ENCODE peak calls at places on chromosomes 3 and 15, in ten cellular contexts. J is NCI-H1092 treated with DMSO at 0.1 percent for 48 hours; C is RPMI7951; P is effector CD4-positive, alpha-beta T cell; V is pons; K is GM12865; R is skeletal muscle cell; H is SK-N-MC; O is fibroblast of pulmonary artery; U is NCI-H510A treated with DMSO at 0.1 percent for 48 hours. I is an unnamed sample.

GRCh38 chr15:33068531-33068990 is 126.0 kb downstream of the FMN1 start:
- DNase-seq in R (no peak), P (no peak), C (peak; percentile 85), V (no peak), U (peak; percentile 47), O (no peak), J (peak; percentile 20), K (no peak), H (peak; percentile 16), I (peak; percentile 41)

GRCh38 chr3:44509985-44510360 is 32.5 kb upstream of the ZNF445 start:
- DNase-seq in H (no peak), P (no peak), R (no peak), O (peak; percentile 20), C (peak; percentile 11), K (peak; percentile 57), V (peak; percentile 30), U (peak; percentile 7), J (no peak), I (no peak)

GRCh38 chr15:69647160-69647513 is 194.5 kb downstream of the RPLP1 start:
- DNase-seq in C (no peak), V (no peak), P (no peak), H (no peak), R (no peak), U (no peak), O (no peak), J (no peak), K (no peak), I (no peak)

GRCh38 chr3:170301404-170301803 is 56.1 kb upstream of the SKIL start:
- DNase-seq in U (no peak), V (no peak), P (no peak), O (peak; percentile 71), K (no peak), H (no peak), R (no peak), C (no peak), J (no peak), I (no peak)

GRCh38 chr15:60299452-60300047 is 98.2 kb downstream of the ANXA2 start:
- DNase-seq in R (no peak), C (peak; percentile 51), J (peak; percentile 96), K (no peak), U (peak; percentile 97), P (no peak), V (peak; percentile 19), H (peak; percentile 95), O (peak; percentile 2), I (peak; percentile 29)

GRCh38 chr15:77026501-77027110 is 31.7 kb downstream of the PSTPIP1 start:
- DNase-seq in O (no peak), J (no peak), C (no peak), V (no peak), H (no peak), U (no peak), P (no peak), K (no peak), R (no peak), I (peak; percentile 19)

GRCh38 chr15:66387176-66388056 is 704 bp downstream of the MAP2K1 start:
- DNase-seq in O (peak; percentile 64), U (peak; percentile 16), V (peak; percentile 19), J (peak; percentile 28), K (peak; percentile 70), P (peak; percentile 63), R (no peak), H (no peak), C (peak; percentile 78), I (peak; percentile 78)

GRCh38 chr15:57153140-57153539 is 223.2 kb upstream of the CGNL1 start:
- DNase-seq in V (no peak), P (no peak), C (peak; percentile 56), H (no peak), R (no peak), J (no peak), U (no peak), O (peak; percentile 94), K (peak; percentile 72), I (no peak)

GRCh38 chr3:197539651-197540051 is 16.1 kb downstream of the BDH1 start:
- DNase-seq in R (no peak), C (no peak), O (no peak), H (no peak), K (no peak), P (no peak), J (no peak), V (no peak), U (peak; percentile 97), I (no peak)

GRCh38 chr15:90419738-90420487 is 31.9 kb downstream of the IQGAP1 start:
- DNase-seq in O (peak; percentile 77), P (no peak), R (peak; percentile 71), V (no peak), U (no peak), H (no peak), J (no peak), K (peak; percentile 57), C (peak; percentile 82), I (no peak)

GRCh38 chr3:184560992-184561328 is 625 bp upstream of the EPHB3 start:
- DNase-seq in J (no peak), H (no peak), P (no peak), C (no peak), R (peak; percentile 36), O (no peak), K (no peak), U (no peak), V (no peak), I (no peak)

GRCh38 chr3:185825639-185826481 is 1.0 kb upstream of the IGF2BP2 start:
- DNase-seq in C (peak; percentile 32), U (peak; percentile 32), K (peak; percentile 76), H (no peak), V (no peak), J (no peak), O (peak; percentile 68), R (no peak), P (no peak), I (peak; percentile 56)

GRCh38 chr3:62201438-62202035 is 171.8 kb downstream of the FEZF2 start:
- DNase-seq in V (peak; percentile 50), H (no peak), U (peak; percentile 6), K (peak; percentile 28), C (peak; percentile 40), J (peak; percentile 14), P (no peak), O (peak; percentile 68), R (no peak), I (no peak)

GRCh38 chr3:134796313-134797079 is 1.4 kb downstream of the EPHB1 start:
- DNase-seq in O (no peak), K (no peak), R (no peak), H (no peak), J (peak; percentile 36), V (no peak), P (no peak), U (no peak), C (peak; percentile 41), I (peak; percentile 35)

GRCh38 chr15:59274126-59274970 is 67.7 kb downstream of the LDHAL6B start:
- DNase-seq in U (no peak), C (peak; percentile 87), O (peak; percentile 71), V (no peak), K (peak; percentile 47), R (peak; percentile 20), P (no peak), H (no peak), J (no peak), I (no peak)

GRCh38 chr3:25542571-25543039 is 114.5 kb downstream of the RARB start:
- DNase-seq in H (no peak), K (no peak), U (peak; percentile 67), V (no peak), P (no peak), C (no peak), O (peak; percentile 37), J (no peak), R (peak; percentile 24), I (no peak)

GRCh38 chr15:97672586-97672985 is 287.9 kb upstream of the ARRDC4 start:
- DNase-seq in O (no peak), V (no peak), R (no peak), P (no peak), J (no peak), U (no peak), K (no peak), H (no peak), C (no peak), I (no peak)

GRCh38 chr15:27017168-27017809 is 46.3 kb downstream of the GABRG3 start:
- DNase-seq in U (peak; percentile 79), P (no peak), O (peak; percentile 66), H (peak; percentile 32), K (peak; percentile 24), R (peak; percentile 6), C (peak; percentile 35), V (peak; percentile 75), J (peak; percentile 79), I (no peak)

GRCh38 chr3:119885746-119886530 is 104.0 kb downstream of the NR1I2 start:
- DNase-seq in J (no peak), U (no peak), P (no peak), V (no peak), C (peak; percentile 65), K (no peak), R (no peak), O (no peak), H (no peak), I (no peak)

GRCh38 chr3:69212411-69213160 is 90.2 kb upstream of the LMOD3 start:
- DNase-seq in H (no peak), J (no peak), O (peak; percentile 87), U (no peak), R (peak; percentile 60), C (peak; percentile 68), V (no peak), K (peak; percentile 69), P (no peak), I (no peak)

GRCh38 chr3:42292009-42292408 is 26.0 kb upstream of the CCK start:
- DNase-seq in C (no peak), U (no peak), H (no peak), R (no peak), O (no peak), K (no peak), P (no peak), J (no peak), V (no peak), I (no peak)

GRCh38 chr3:101690972-101691371 is 4.5 kb upstream of the RPL24 start:
- DNase-seq in J (no peak), K (peak; percentile 35), C (no peak), U (no peak), H (no peak), O (no peak), P (no peak), V (no peak), R (no peak), I (no peak)

GRCh38 chr15:81256916-81257315 is 60.2 kb downstream of the IL16 start:
- DNase-seq in R (no peak), P (no peak), K (no peak), V (peak; percentile 50), J (peak; percentile 0), O (peak; percentile 80), H (no peak), U (peak; percentile 15), C (peak; percentile 67), I (no peak)

GRCh38 chr3:169658311-169658931 is 5.1 kb downstream of the MECOM start:
- DNase-seq in J (no peak), P (no peak), R (no peak), O (peak; percentile 56), K (no peak), H (no peak), U (no peak), V (no peak), C (no peak), I (peak; percentile 28)

GRCh38 chr3:158167737-158168469 is 58.0 kb downstream of the RSRC1 start:
- DNase-seq in H (peak; percentile 52), K (no peak), V (no peak), C (peak; percentile 96), R (peak; percentile 95), U (no peak), O (peak; percentile 97), P (no peak), J (no peak), I (no peak)

GRCh38 chr3:69542265-69543079 is 156.6 kb upstream of the FRMD4B start:
- DNase-seq in J (no peak), P (no peak), H (no peak), K (no peak), C (no peak), V (peak; percentile 90), O (no peak), R (no peak), U (no peak), I (peak; percentile 61)

GRCh38 chr3:186825294-186825821 is 17.2 kb upstream of the ADIPOQ start:
- DNase-seq in P (peak; percentile 7), K (peak; percentile 18), U (no peak), H (no peak), V (no peak), C (no peak), O (peak; percentile 55), J (no peak), R (peak; percentile 47), I (no peak)

GRCh38 chr3:31562525-31562924 is 29.8 kb downstream of the STT3B start:
- DNase-seq in J (no peak), H (no peak), C (no peak), R (no peak), O (no peak), U (no peak), V (no peak), K (no peak), P (no peak), I (peak; percentile 29)